ENCODE peak calls at places on chromosomes 5 and 9, in five cellular contexts. A is aorta; T is A673; W is CD8-positive, alpha-beta memory T cell; C is pancreas. Z is an unnamed sample. For H3K4me1, the result is how much of the 10 kb centered on the place peaks cover.

GRCh38 chr9:68780735-68781134 is 75.7 kb downstream of the PIP5K1B start:
- DNase-seq in C (no peak), W (no peak), A (no peak), T (no peak), Z (no peak)

GRCh38 chr5:128534729-128535128 is 3.3 kb downstream of the FBN2 start:
- DNase-seq in A (no peak), C (no peak), T (peak), W (no peak), Z (no peak)

GRCh38 chr9:3922846-3923245 is 377.0 kb downstream of the GLIS3 start:
- DNase-seq in C (no peak), A (no peak), W (no peak), T (no peak), Z (no peak)

GRCh38 chr9:99169086-99169485 is 52.7 kb downstream of the ALG2 start:
- DNase-seq in T (no peak), W (no peak), A (no peak), C (no peak), Z (no peak)

GRCh38 chr9:38467404-38467803 is 43.1 kb upstream of the IGFBPL1 start:
- DNase-seq in A (no peak), W (no peak), T (no peak), C (no peak), Z (no peak)

GRCh38 chr9:83062653-83063527 is at the start of gene RASEF:
- DNase-seq in C (peak), T (peak), A (no peak), W (no peak), Z (no peak)

GRCh38 chr9:124040186-124040920 is 28.8 kb downstream of the LHX2 start:
- DNase-seq in W (no peak), C (no peak), T (no peak), A (peak), Z (no peak)

GRCh38 chr5:150498971-150499370 is 9.0 kb upstream of the NDST1 start:
- DNase-seq in A (no peak), T (no peak), C (no peak), W (no peak), Z (no peak)

GRCh38 chr5:86890375-86890774 is 272.6 kb downstream of the COX7C start:
- DNase-seq in W (no peak), A (no peak), T (no peak), C (no peak), Z (no peak)

GRCh38 chr5:148416921-148417320 is 33.2 kb downstream of the FBXO38 start:
- DNase-seq in T (no peak), W (no peak), A (no peak), C (no peak), Z (no peak)

GRCh38 chr9:74358944-74359343 is 138.2 kb upstream of the RORB start:
- DNase-seq in W (no peak), T (no peak), C (no peak), A (no peak), Z (no peak)

GRCh38 chr5:78405820-78406750 is 45.7 kb downstream of the SCAMP1 start:
- DNase-seq in T (no peak), C (no peak), A (no peak), W (no peak), Z (no peak)

GRCh38 chr5:134600600-134600999 is 32.0 kb downstream of the SAR1B start:
- DNase-seq in C (no peak), A (no peak), T (no peak), W (no peak), Z (no peak)

GRCh38 chr9:19994296-19994695 is 205.5 kb upstream of the SLC24A2 start:
- DNase-seq in C (no peak), T (no peak), A (no peak), W (no peak), Z (no peak)

GRCh38 chr9:71647094-71647591 is 121.2 kb downstream of the CEMIP2 start:
- DNase-seq in T (peak), A (peak), C (no peak), W (no peak), Z (peak)

GRCh38 chr9:2524601-2525000 is 97.0 kb upstream of the VLDLR start:
- DNase-seq in W (no peak), C (no peak), T (no peak), A (no peak), Z (no peak)

GRCh38 chr5:133294380-133294779 is 242.6 kb downstream of the HSPA4 start:
- DNase-seq in T (no peak), A (no peak), W (no peak), C (no peak), Z (no peak)

GRCh38 chr5:55441107-55441771 is 93.5 kb downstream of the PLPP1 start:
- DNase-seq in C (no peak), A (no peak), W (no peak), T (peak), Z (no peak)

GRCh38 chr5:78649220-78649700 is 688 bp upstream of the LHFPL2 start:
- DNase-seq in T (peak), A (no peak), C (no peak), W (no peak), Z (no peak)

GRCh38 chr5:121199238-121199999 is 652.3 kb upstream of the FTMT start:
- DNase-seq in W (no peak), T (peak), C (no peak), A (no peak), Z (no peak)

GRCh38 chr5:93189707-93190120 is 391.3 kb downstream of the NR2F1-AS1 start:
- DNase-seq in T (no peak), W (no peak), C (no peak), A (no peak), Z (no peak)

GRCh38 chr5:4579679-4580078 is 560.5 kb upstream of the ADAMTS16 start:
- DNase-seq in C (no peak), T (no peak), W (no peak), A (no peak), Z (no peak)

GRCh38 chr5:150642567-150642927 is 2.1 kb downstream of the SYNPO start:
- DNase-seq in A (peak), W (no peak), T (no peak), C (no peak), Z (peak)

GRCh38 chr5:995318-995717 is 13.3 kb upstream of the NKD2 start:
- DNase-seq in A (peak), T (no peak), C (no peak), W (no peak), Z (peak)

GRCh38 chr5:172765766-172766286 is 5.2 kb downstream of the DUSP1 start:
- DNase-seq in A (no peak), T (no peak), C (no peak), W (no peak), Z (no peak)

GRCh38 chr9:90593646-90594045 is 49.0 kb downstream of the DIRAS2 start:
- DNase-seq in W (no peak), T (no peak), C (no peak), A (no peak), Z (no peak)

GRCh38 chr5:145637396-145637795 is 197.7 kb downstream of the PRELID2 start:
- DNase-seq in T (no peak), W (no peak), A (no peak), C (no peak), Z (no peak)

GRCh38 chr5:132209131-132209530 is 18.5 kb downstream of the P4HA2 start:
- DNase-seq in A (no peak), W (no peak), T (no peak), C (no peak), Z (no peak)

GRCh38 chr9:134233022-134233421 is 68.7 kb upstream of the RNU6ATAC start:
- DNase-seq in A (no peak), W (no peak), T (no peak), C (no peak), Z (no peak)

GRCh38 chr9:133562611-133563285 is 28.2 kb downstream of the ADAMTSL2 start:
- DNase-seq in A (no peak), C (no peak), W (no peak), T (no peak), Z (no peak)

DNA sequence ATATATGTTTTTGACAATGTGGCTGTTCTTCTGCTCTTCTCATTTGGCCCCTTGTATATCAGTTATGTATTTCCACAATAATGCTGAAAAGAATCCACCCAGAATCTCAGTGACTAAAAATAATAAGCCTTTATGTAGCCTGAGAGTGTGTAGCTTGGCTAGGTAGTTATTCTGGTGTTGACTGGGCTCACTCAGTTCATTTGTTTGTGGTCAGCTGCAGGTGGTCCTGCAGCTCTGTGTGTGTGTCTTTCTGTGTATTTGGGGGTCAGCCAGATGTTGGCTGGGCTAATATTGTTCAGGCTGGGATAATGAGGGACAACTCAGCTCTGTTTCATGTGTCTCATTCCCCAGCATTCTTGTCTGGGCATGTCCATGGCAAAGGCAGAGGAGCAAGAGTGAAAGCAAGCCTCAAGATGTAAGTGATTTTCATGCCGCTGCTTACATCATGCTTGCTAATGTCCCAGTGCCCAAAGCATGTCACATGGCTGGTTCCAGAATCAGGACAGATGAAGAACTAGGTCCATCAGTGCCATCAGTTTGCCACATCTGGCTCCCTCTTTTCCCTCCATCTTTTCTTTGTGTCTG is 162.8 kb downstream of the KCTD16 start:
- DNase-seq in T (no peak), C (no peak), W (no peak), A (no peak), Z (no peak)
- H3K4me1 ChIP-seq in T (under half), C (under half), W (under half), A (under half), Z (under half)

DNA sequence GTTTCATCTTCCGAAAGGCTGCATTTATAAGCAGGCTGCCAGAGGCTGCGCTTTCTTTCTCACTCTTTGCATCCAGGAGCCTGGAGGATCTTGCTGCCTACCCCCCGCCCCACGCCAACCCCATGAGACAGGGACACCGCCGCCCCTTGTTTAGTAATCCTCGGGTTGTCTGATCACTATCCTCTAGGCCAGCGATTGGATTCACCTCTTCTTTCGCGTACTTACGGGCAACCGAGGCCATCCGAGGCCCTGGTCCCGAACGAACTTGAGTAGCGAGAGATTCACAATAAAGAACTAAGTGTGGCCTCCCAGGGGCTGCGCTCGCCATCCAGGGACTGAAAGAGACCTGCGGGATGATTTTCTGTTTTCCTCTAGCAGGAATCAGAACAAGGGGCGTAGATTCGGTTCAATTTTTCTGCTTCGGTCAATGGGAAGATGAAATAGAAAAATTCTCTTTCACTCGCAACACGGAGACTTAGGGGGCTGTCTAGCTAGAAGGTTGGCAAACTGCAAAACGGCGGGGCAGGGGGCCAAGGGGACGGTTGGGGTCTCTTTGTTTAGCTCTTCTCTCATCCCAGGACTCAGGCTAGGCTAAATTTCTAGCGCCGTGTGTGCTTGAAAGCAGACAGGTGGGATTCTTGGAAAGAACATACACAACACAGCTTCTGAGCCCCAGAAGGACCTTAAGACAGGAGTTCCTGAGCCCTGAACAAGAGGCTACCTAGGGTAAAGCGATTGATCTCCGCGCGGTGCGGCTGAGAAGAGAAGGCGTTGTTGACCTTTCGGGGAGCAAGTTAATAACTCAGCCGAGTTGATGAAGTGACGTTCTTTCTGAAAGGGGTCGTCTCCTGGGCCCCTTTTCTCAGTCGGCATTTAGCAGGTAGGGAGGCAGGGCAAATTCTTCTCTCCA is 5.8 kb upstream of the ISL1 start:
- DNase-seq in T (no peak), A (no peak), W (no peak), C (no peak), Z (no peak)
- H3K4me3 ChIP-seq in T (no peak), A (no peak), W (no peak), C (no peak), Z (no peak)

GRCh38 chr9:129471201-129472019 is 149.5 kb downstream of the C9orf50 start:
- DNase-seq in W (no peak), A (no peak), T (no peak), C (no peak), Z (no peak)

GRCh38 chr9:129467739-129468666 is 152.9 kb downstream of the C9orf50 start:
- DNase-seq in W (no peak), C (no peak), T (no peak), A (no peak), Z (no peak)

GRCh38 chr9:129472651-129473102 is 148.2 kb downstream of the C9orf50 start:
- DNase-seq in W (no peak), A (no peak), C (no peak), T (no peak), Z (no peak)

GRCh38 chr9:129469188-129469987 is 151.5 kb downstream of the C9orf50 start:
- DNase-seq in A (no peak), T (no peak), C (no peak), W (no peak), Z (no peak)

GRCh38 chr9:129469988-129470316 is 150.9 kb downstream of the C9orf50 start:
- DNase-seq in W (no peak), C (no peak), T (no peak), A (no peak), Z (no peak)
- H3K4me1 ChIP-seq in W (under half), C (under half), T (under half), A (under half), Z (under half)

DNA sequence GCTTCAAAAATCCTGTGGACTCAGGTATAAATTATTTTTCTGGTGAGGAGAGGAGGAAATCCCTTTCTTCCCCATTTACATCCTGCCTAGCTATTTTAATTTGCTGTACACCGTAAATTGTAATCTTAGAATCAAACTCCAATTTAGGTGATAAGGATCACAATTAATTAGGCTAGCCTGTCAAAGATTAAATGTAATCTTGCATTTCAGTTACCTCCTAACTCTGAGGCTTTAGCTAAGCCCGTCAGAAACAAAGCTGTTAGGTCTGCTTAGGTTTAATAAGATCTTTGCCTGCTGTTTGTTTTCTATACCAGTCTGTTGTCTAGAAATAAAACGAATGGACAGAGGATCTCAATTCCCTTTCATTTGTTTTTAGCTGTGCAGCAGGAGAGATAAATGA is 51.5 kb downstream of the PIK3R1 start:
- DNase-seq in A (no peak), C (no peak), T (no peak), W (no peak), Z (no peak)
- H3K4me3 ChIP-seq in A (no peak), C (no peak), T (peak), W (no peak), Z (no peak)

DNA sequence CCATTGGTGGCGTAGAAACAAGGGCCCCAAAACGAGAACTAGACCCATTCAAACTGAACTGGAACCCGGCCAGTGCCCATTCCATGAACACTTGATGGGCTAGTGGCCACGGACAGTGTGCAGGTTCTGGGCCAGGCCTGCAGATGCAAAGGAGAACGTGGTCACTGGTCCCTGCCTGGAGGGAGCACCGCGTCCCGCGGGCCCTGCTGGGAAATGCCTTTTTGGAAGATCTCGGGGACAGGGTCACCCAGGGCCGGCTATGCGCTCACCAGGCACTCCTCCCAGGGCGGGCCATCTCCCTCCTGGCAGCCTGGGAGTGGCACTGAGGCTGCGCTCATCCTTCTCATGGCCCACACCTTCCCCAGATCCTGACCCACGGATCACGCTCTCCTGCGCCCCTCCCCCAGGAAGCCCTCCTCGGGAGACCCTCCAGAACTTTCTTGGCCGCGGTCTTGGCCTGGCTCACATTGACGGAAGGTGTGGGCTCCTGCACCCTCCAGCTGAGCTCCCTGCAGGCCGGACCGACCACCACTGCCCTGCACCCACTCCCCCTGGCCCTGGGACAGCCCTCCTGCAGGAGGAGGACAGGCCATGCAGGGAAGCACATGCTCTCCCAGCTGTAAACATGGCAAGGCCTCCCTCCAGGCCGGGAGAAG is 2.8 kb upstream of the DIPK1B start:
- DNase-seq in A (no peak), W (no peak), C (no peak), T (no peak), Z (no peak)
- H3K4me1 ChIP-seq in A (under half), W (under half), C (under half), T (under half), Z (under half)